ENCODE peak calls at places on chromosomes 12 and 14, in eight cellular contexts. C is stomach, J is iris pigment epithelial cell, S is MM.1S, M is NAMALWA, Q is T-helper 1 cell, Z is WTC11, O is tibial artery. B is an unnamed sample.

GRCh38 chr14:99316281-99317163 is 44.5 kb upstream of the BCL11B start:
- DNase-seq in C (peak; percentile 78), J (no peak), S (no peak), M (no peak), Q (no peak), Z (no peak), O (no peak), B (no peak)

GRCh38 chr12:50718760-50719159 is 45.1 kb upstream of the ATF1 start:
- DNase-seq in C (no peak), J (no peak), S (no peak), M (no peak), Q (no peak), Z (no peak), O (no peak), B (no peak)

GRCh38 chr12:52769354-52769753 is 7.8 kb downstream of the KRT76 start:
- DNase-seq in C (no peak), J (no peak), S (no peak), M (no peak), Q (no peak), Z (no peak), O (no peak), B (no peak)

GRCh38 chr14:103091041-103091882 is 3.3 kb upstream of the EXOC3L4 start:
- DNase-seq in C (peak; percentile 75), J (peak; percentile 61), S (peak; percentile 53), M (peak; percentile 49), Q (peak; percentile 66), Z (peak; percentile 66), O (no peak), B (no peak)

GRCh38 chr12:91657016-91657415 is 474.4 kb upstream of the DCN start:
- DNase-seq in C (no peak), J (no peak), S (no peak), M (no peak), Q (no peak), Z (no peak), O (no peak), B (no peak)

GRCh38 chr14:97771340-97772045 is 974.3 kb downstream of the VRK1 start:
- DNase-seq in C (no peak), J (no peak), S (no peak), M (no peak), Q (no peak), Z (no peak), O (no peak), B (no peak)

GRCh38 chr12:68326720-68327119 is 5.4 kb downstream of the MDM1 start:
- DNase-seq in C (no peak), J (peak; percentile 42), S (no peak), M (no peak), Q (no peak), Z (no peak), O (no peak), B (no peak)

GRCh38 chr12:120006248-120006975 is 17.4 kb downstream of the BICDL1 start:
- DNase-seq in C (no peak), J (no peak), S (no peak), M (no peak), Q (peak; percentile 40), Z (no peak), O (no peak), B (no peak)

GRCh38 chr14:68939893-68940613 is 39.0 kb downstream of the ACTN1 start:
- DNase-seq in C (peak; percentile 48), J (peak; percentile 98), S (no peak), M (no peak), Q (no peak), Z (peak; percentile 40), O (peak; percentile 85), B (peak; percentile 77)

GRCh38 chr14:105879867-105880561 is 353.6 kb downstream of the TMEM121 start:
- DNase-seq in C (peak; percentile 21), J (no peak), S (no peak), M (no peak), Q (no peak), Z (peak; percentile 1), O (peak; percentile 13), B (peak; percentile 9)

GRCh38 chr12:3964404-3964803 is 91.2 kb upstream of the PARP11 start:
- DNase-seq in C (no peak), J (no peak), S (peak; percentile 58), M (no peak), Q (no peak), Z (peak; percentile 71), O (no peak), B (no peak)

GRCh38 chr12:18886962-18887361 is 149.0 kb downstream of the CAPZA3 start:
- DNase-seq in C (no peak), J (no peak), S (peak; percentile 88), M (no peak), Q (no peak), Z (no peak), O (no peak), B (no peak)

GRCh38 chr14:95701846-95702221 is 12.1 kb downstream of the TCL1A start:
- DNase-seq in C (no peak), J (peak; percentile 22), S (no peak), M (no peak), Q (no peak), Z (no peak), O (no peak), B (peak; percentile 27)

GRCh38 chr12:117189725-117190209 is 503 bp downstream of the FBXO21 start:
- DNase-seq in C (peak; percentile 31), J (peak; percentile 35), S (no peak), M (peak; percentile 65), Q (peak; percentile 41), Z (peak; percentile 40), O (peak; percentile 30), B (peak; percentile 28)

GRCh38 chr12:28578833-28579252 is 388.6 kb downstream of the CCDC91 start:
- DNase-seq in C (no peak), J (peak; percentile 65), S (no peak), M (no peak), Q (no peak), Z (no peak), O (no peak), B (no peak)

GRCh38 chr14:51674294-51675002 is 22.7 kb downstream of the FRMD6 start:
- DNase-seq in C (no peak), J (peak; percentile 95), S (no peak), M (no peak), Q (no peak), Z (no peak), O (no peak), B (no peak)

GRCh38 chr12:98149270-98149669 is 366.1 kb upstream of the TMPO start:
- DNase-seq in C (no peak), J (no peak), S (no peak), M (no peak), Q (peak; percentile 23), Z (no peak), O (no peak), B (no peak)

GRCh38 chr12:1796515-1797010 is 23.8 kb upstream of the LRTM2 start:
- DNase-seq in C (peak; percentile 45), J (no peak), S (peak; percentile 27), M (no peak), Q (peak; percentile 59), Z (no peak), O (no peak), B (peak; percentile 44)

GRCh38 chr14:55062517-55063351 is 11.3 kb downstream of the MAPK1IP1L start:
- DNase-seq in C (no peak), J (no peak), S (no peak), M (no peak), Q (no peak), Z (no peak), O (no peak), B (peak; percentile 40)

GRCh38 chr12:74105434-74105833 is 432.2 kb upstream of the ATXN7L3B start:
- DNase-seq in C (no peak), J (peak; percentile 36), S (no peak), M (no peak), Q (no peak), Z (no peak), O (no peak), B (no peak)

GRCh38 chr12:62640910-62641448 is 174.4 kb downstream of the MON2 start:
- DNase-seq in C (no peak), J (peak; percentile 68), S (peak; percentile 51), M (no peak), Q (peak; percentile 78), Z (no peak), O (no peak), B (no peak)

GRCh38 chr12:51678086-51678724 is 87.2 kb downstream of the SCN8A start:
- DNase-seq in C (peak; percentile 34), J (peak; percentile 67), S (peak; percentile 44), M (peak; percentile 62), Q (no peak), Z (peak; percentile 41), O (no peak), B (no peak)

GRCh38 chr14:87863047-87863446 is 129.9 kb downstream of the GALC start:
- DNase-seq in C (no peak), J (no peak), S (no peak), M (no peak), Q (no peak), Z (no peak), O (no peak), B (no peak)

GRCh38 chr14:56686416-56686815 is 106.8 kb downstream of the TMEM260 start:
- DNase-seq in C (peak; percentile 41), J (no peak), S (no peak), M (no peak), Q (no peak), Z (peak; percentile 61), O (no peak), B (no peak)

GRCh38 chr14:55913324-55914035 is 204.7 kb upstream of the PELI2 start:
- DNase-seq in C (no peak), J (peak; percentile 25), S (no peak), M (no peak), Q (no peak), Z (no peak), O (peak; percentile 42), B (no peak)

GRCh38 chr14:90381999-90382451 is 14.8 kb upstream of the CALM1 start:
- DNase-seq in C (peak; percentile 73), J (no peak), S (no peak), M (no peak), Q (no peak), Z (peak; percentile 36), O (peak; percentile 35), B (peak; percentile 48)

GRCh38 chr12:29216266-29216665 is 67.2 kb downstream of the FAR2 start:
- DNase-seq in C (no peak), J (no peak), S (no peak), M (no peak), Q (no peak), Z (no peak), O (no peak), B (no peak)

GRCh38 chr12:104604995-104605675 is 148.4 kb downstream of the CHST11 start:
- DNase-seq in C (no peak), J (no peak), S (no peak), M (no peak), Q (no peak), Z (peak; percentile 71), O (peak; percentile 59), B (peak; percentile 62)

GRCh38 chr12:49552425-49552824 is 13.6 kb downstream of the KCNH3 start:
- DNase-seq in C (no peak), J (no peak), S (no peak), M (no peak), Q (no peak), Z (no peak), O (no peak), B (no peak)

GRCh38 chr12:42590324-42590934 is 883 bp upstream of the PRICKLE1 start:
- DNase-seq in C (no peak), J (no peak), S (peak; percentile 16), M (peak; percentile 32), Q (no peak), Z (peak; percentile 25), O (peak; percentile 28), B (peak; percentile 43)

B was measured in uterus.